ENCODE peak calls at places on chromosome 5, in nine cellular contexts. D, Z, J, I, T, S, E, U and H are unnamed samples.
A peak's percentile ranks its signal among the peaks of the same experiment; 100 is the strongest.

GRCh38 chr5:54272746-54273145 is 37.6 kb downstream of the ARL15 start:
- DNase-seq in T (no peak), I (no peak), U (no peak), J (no peak), E (no peak), Z (no peak), D (no peak), S (no peak), H (no peak)

GRCh38 chr5:138352722-138353549 is 451 bp downstream of the KDM3B start:
- DNase-seq in D (peak; percentile 75), S (no peak), Z (peak; percentile 62), J (peak; percentile 47), T (peak; percentile 60), E (peak; percentile 78), U (peak; percentile 70), I (peak; percentile 94), H (peak; percentile 59)

GRCh38 chr5:14745753-14746152 is 81.2 kb downstream of the OTULIN start:
- DNase-seq in J (no peak), I (peak; percentile 79), T (no peak), Z (no peak), D (no peak), U (no peak), S (no peak), E (no peak), H (no peak)

GRCh38 chr5:7394889-7395431 is 978 bp upstream of the ADCY2 start:
- DNase-seq in D (no peak), I (no peak), U (no peak), E (peak; percentile 68), S (no peak), J (no peak), T (no peak), Z (no peak), H (no peak)

GRCh38 chr5:122693963-122694362 is 80.9 kb upstream of the SNX2 start:
- DNase-seq in I (no peak), E (no peak), J (no peak), D (no peak), Z (no peak), T (no peak), S (no peak), U (no peak), H (no peak)

GRCh38 chr5:157574456-157575095 is 999 bp downstream of the ADAM19 start:
- DNase-seq in Z (no peak), S (no peak), D (no peak), U (no peak), T (no peak), I (peak; percentile 85), E (no peak), J (peak; percentile 15), H (no peak)

GRCh38 chr5:171610686-171611085 is 174.9 kb upstream of the SMIM23 start:
- DNase-seq in T (no peak), I (no peak), S (no peak), E (no peak), J (no peak), Z (no peak), U (no peak), D (no peak), H (no peak)

GRCh38 chr5:171623551-171624097 is 162.0 kb upstream of the SMIM23 start:
- DNase-seq in Z (no peak), D (no peak), U (no peak), E (no peak), T (no peak), J (no peak), S (no peak), I (no peak), H (no peak)

GRCh38 chr5:59422026-59422941 is 471.2 kb downstream of the PDE4D start:
- DNase-seq in J (no peak), U (no peak), E (no peak), S (no peak), T (no peak), Z (no peak), I (no peak), D (no peak), H (no peak)

GRCh38 chr5:126251024-126251423 is 172.2 kb upstream of the GRAMD2B start:
- DNase-seq in I (no peak), D (no peak), T (no peak), S (no peak), E (no peak), Z (no peak), U (no peak), J (no peak), H (no peak)

GRCh38 chr5:75055727-75056144 is 3.4 kb upstream of the GCNT4 start:
- DNase-seq in J (peak; percentile 47), I (no peak), E (no peak), Z (no peak), U (no peak), D (no peak), T (peak; percentile 14), S (no peak), H (no peak)

GRCh38 chr5:61735531-61735930 is 403.5 kb downstream of the ZSWIM6 start:
- DNase-seq in Z (no peak), I (no peak), J (no peak), T (no peak), U (no peak), D (no peak), E (no peak), S (no peak), H (no peak)

GRCh38 chr5:146007270-146007669 is 70.9 kb downstream of the SH3RF2 start:
- DNase-seq in E (no peak), D (no peak), Z (no peak), S (no peak), J (no peak), I (no peak), T (peak; percentile 21), U (no peak), H (no peak)

GRCh38 chr5:71658916-71659661 is 60.0 kb upstream of the CARTPT start:
- DNase-seq in U (no peak), J (no peak), D (peak; percentile 41), T (peak; percentile 33), E (no peak), Z (no peak), S (no peak), I (no peak), H (no peak)

GRCh38 chr5:37774912-37775483 is 64.8 kb downstream of the GDNF start:
- DNase-seq in S (no peak), J (peak; percentile 31), Z (no peak), T (peak; percentile 56), D (no peak), U (no peak), I (no peak), E (no peak), H (no peak)

GRCh38 chr5:81854485-81854884 is 103.6 kb upstream of the SSBP2 start:
- DNase-seq in D (no peak), E (no peak), U (no peak), S (no peak), Z (no peak), I (no peak), J (no peak), T (no peak), H (no peak)

GRCh38 chr5:158634713-158635112 is 465.0 kb downstream of the EBF1 start:
- DNase-seq in Z (no peak), D (no peak), S (no peak), J (no peak), U (no peak), I (no peak), E (peak; percentile 69), T (no peak), H (no peak)

GRCh38 chr5:67366961-67367360 is 170.4 kb upstream of the CD180 start:
- DNase-seq in Z (no peak), J (no peak), E (no peak), D (no peak), T (no peak), U (no peak), S (no peak), I (no peak), H (no peak)
- H3K4me3 ChIP-seq in Z (no peak overlapping the region), J (no peak overlapping the region), E (no peak overlapping the region), D (no peak overlapping the region), T (no peak overlapping the region), U (no peak overlapping the region), S (no peak overlapping the region), I (no peak overlapping the region), H (no peak overlapping the region)

GRCh38 chr5:132386644-132387286 is 17.3 kb downstream of the SLC22A5 start:
- DNase-seq in D (peak; percentile 77), T (peak; percentile 80), S (no peak), Z (peak; percentile 68), U (peak; percentile 82), J (peak; percentile 71), E (peak; percentile 84), I (peak; percentile 93), H (peak; percentile 63)

GRCh38 chr5:132389051-132389331 is 19.5 kb downstream of the SLC22A5 start:
- DNase-seq in U (no peak), I (no peak), Z (no peak), J (no peak), D (no peak), S (no peak), T (no peak), E (no peak), H (no peak)

GRCh38 chr5:132388244-132389050 is 18.9 kb downstream of the SLC22A5 start:
- DNase-seq in D (peak; percentile 95), S (no peak), I (no peak), U (peak; percentile 61), T (no peak), J (peak; percentile 73), E (peak; percentile 63), Z (no peak), H (no peak)

GRCh38 chr5:132389453-132390286 is 20.2 kb downstream of the SLC22A5 start:
- DNase-seq in T (peak; percentile 93), U (no peak), I (no peak), S (no peak), J (peak; percentile 100), Z (no peak), D (peak; percentile 88), E (peak; percentile 89), H (peak; percentile 92)

DNA sequence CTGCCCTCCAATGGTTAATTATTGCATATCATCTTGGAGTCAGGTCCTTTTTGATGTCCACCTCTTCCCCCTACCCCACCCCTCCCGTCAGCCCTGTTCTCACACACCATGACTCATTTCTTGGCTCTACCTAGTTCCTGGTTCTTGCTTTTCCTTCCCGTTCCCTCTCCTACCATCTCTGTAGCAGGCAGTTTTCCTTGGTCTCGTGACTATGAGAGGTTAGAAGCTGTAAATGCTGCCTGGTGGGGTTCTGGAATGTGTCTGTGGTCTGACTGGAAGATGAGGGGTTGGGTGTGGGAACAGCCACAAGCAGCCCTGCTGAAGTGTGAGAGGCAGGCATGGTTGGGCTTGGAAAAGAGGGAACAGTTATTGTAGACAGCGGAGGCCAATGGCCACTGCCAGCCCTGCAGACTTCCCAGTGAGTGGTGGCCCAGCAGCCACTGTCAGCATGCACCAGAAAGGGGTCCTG is 18.2 kb downstream of the SLC22A5 start:
- DNase-seq in I (no peak), D (peak; percentile 96), S (no peak), T (peak; percentile 84), Z (peak; percentile 82), E (peak; percentile 87), J (peak; percentile 99), U (peak; percentile 64), H (no peak)
- H3K4me1 ChIP-seq in I (peaks cover 54% of the 10 kb centered on the region), D (peaks cover 48% of the 10 kb centered on the region), S (peaks cover 57% of the 10 kb centered on the region), T (peaks cover 66% of the 10 kb centered on the region), Z (peaks cover 26% of the 10 kb centered on the region), E (peaks cover 67% of the 10 kb centered on the region), J (peaks cover 33% of the 10 kb centered on the region), U (no peaks in the 10 kb centered on the region), H (peaks cover 42% of the 10 kb centered on the region)

GRCh38 chr5:5677738-5678137 is 255.3 kb downstream of the ICE1 start:
- DNase-seq in U (no peak), S (no peak), E (no peak), I (no peak), J (no peak), D (no peak), Z (no peak), T (no peak), H (no peak)
- TF ChIP-seq POLR2A in U (no peak), S (no peak), E (no peak), I (no peak), J (no peak), D (no peak), Z (no peak), T (no peak), H (no peak)

GRCh38 chr5:179343021-179343781 is 2.1 kb downstream of the ADAMTS2 start:
- DNase-seq in J (no peak), D (no peak), U (peak; percentile 14), S (no peak), T (no peak), Z (no peak), I (peak; percentile 42), E (no peak), H (no peak)
- H3K4me3 ChIP-seq in J (peak overlapping the region; percentile 93), D (no peak overlapping the region), U (peak overlapping the region; percentile 49), S (peak overlapping the region; percentile 69), T (no peak overlapping the region), Z (no peak overlapping the region), I (peak overlapping the region; percentile 53), E (peak overlapping the region; percentile 74), H (peak overlapping the region; percentile 65)